ENCODE peak calls at places on chromosomes 11 and 22, in seven cellular contexts. S is NCI-H1694, M is cardiac fibroblast, T is A549, K is epithelial cell of esophagus, X is T-helper 1 cell, P is EH. L is an unnamed sample.

GRCh38 chr11:65546217-65546958 is 11.8 kb downstream of the LTBP3 start:
- DNase-seq in S (no peak), M (no peak), T (peak; percentile 55), K (peak; percentile 88), X (peak; percentile 97), P (no peak), L (no peak)

GRCh38 chr11:33897761-33898403 is 6.0 kb upstream of the LMO2 start:
- DNase-seq in S (no peak), M (no peak), T (no peak), K (peak; percentile 53), X (no peak), P (no peak), L (no peak)

GRCh38 chr11:440065-441042 is 1.5 kb downstream of the ANO9 start:
- DNase-seq in S (no peak), M (peak; percentile 49), T (peak; percentile 64), K (peak; percentile 34), X (no peak), P (peak; percentile 23), L (no peak)

GRCh38 chr11:21794306-21794705 is 398.6 kb upstream of the ANO5 start:
- DNase-seq in S (no peak), M (no peak), T (no peak), K (peak; percentile 15), X (no peak), P (no peak), L (no peak)

GRCh38 chr11:61293869-61294716 is 1.0 kb downstream of the VWCE start:
- DNase-seq in S (peak; percentile 17), M (peak; percentile 70), T (peak; percentile 33), K (peak; percentile 25), X (no peak), P (peak; percentile 50), L (no peak)

GRCh38 chr22:42345458-42345857 is 75.0 kb upstream of the TCF20 start:
- DNase-seq in S (no peak), M (no peak), T (no peak), K (no peak), X (no peak), P (no peak), L (no peak)

GRCh38 chr11:69000831-69001245 is 12.2 kb downstream of the MRGPRF start:
- DNase-seq in S (peak; percentile 17), M (peak; percentile 89), T (peak; percentile 63), K (peak; percentile 74), X (no peak), P (peak; percentile 87), L (peak; percentile 29)

GRCh38 chr22:23179381-23180294 is 671 bp upstream of the BCR start:
- DNase-seq in S (no peak), M (no peak), T (no peak), K (peak; percentile 39), X (no peak), P (no peak), L (no peak)

GRCh38 chr11:119148855-119149370 is at the start of gene ABCG4:
- DNase-seq in S (no peak), M (peak; percentile 16), T (no peak), K (no peak), X (no peak), P (peak; percentile 36), L (no peak)

GRCh38 chr11:10307411-10308207 is 2.7 kb downstream of the ADM start:
- DNase-seq in S (no peak), M (peak; percentile 95), T (peak; percentile 93), K (peak; percentile 94), X (peak; percentile 74), P (peak; percentile 96), L (peak; percentile 89)

GRCh38 chr11:2521681-2522630 is 77.1 kb downstream of the KCNQ1 start:
- DNase-seq in S (no peak), M (no peak), T (no peak), K (no peak), X (no peak), P (no peak), L (no peak)

GRCh38 chr11:112518371-112518770 is 257.7 kb upstream of the PLET1 start:
- DNase-seq in S (no peak), M (no peak), T (no peak), K (no peak), X (no peak), P (peak; percentile 35), L (no peak)

GRCh38 chr11:132898676-132899075 is 633.6 kb downstream of the OPCML start:
- DNase-seq in S (no peak), M (no peak), T (no peak), K (no peak), X (no peak), P (no peak), L (no peak)

GRCh38 chr22:45785458-45785857 is 113.8 kb downstream of the ATXN10 start:
- DNase-seq in S (no peak), M (no peak), T (peak; percentile 75), K (peak; percentile 85), X (no peak), P (peak; percentile 26), L (no peak)

GRCh38 chr22:24027991-24028390 is 16.9 kb downstream of the CABIN1 start:
- DNase-seq in S (no peak), M (no peak), T (no peak), K (no peak), X (no peak), P (no peak), L (no peak)

GRCh38 chr11:99822846-99823565 is 802.3 kb downstream of the CNTN5 start:
- DNase-seq in S (no peak), M (no peak), T (peak; percentile 11), K (peak; percentile 36), X (no peak), P (no peak), L (no peak)